ENCODE peak calls at places on chromosomes 1 and 21, in six cellular contexts. L is activated B cell treated with CpG ODN at 0.5 μM for 24 hours, O is NCI-H1436 treated with DMSO at 0.1 percent for 48 hours, V is HFFc6, Q is ACHN, U is astrocyte of the spinal cord. P is an unnamed sample.

GRCh38 chr1:53299233-53299632 is 28.6 kb downstream of the LRP8 start:
- DNase-seq in L (no peak), O (no peak), V (no peak), Q (no peak), U (no peak), P (no peak)

GRCh38 chr1:62589321-62589720 is 8.0 kb upstream of the ANGPTL3 start:
- DNase-seq in L (no peak), O (no peak), V (peak), Q (peak), U (peak), P (no peak)

GRCh38 chr21:35593000-35593502 is 467.3 kb downstream of the SETD4 start:
- DNase-seq in L (no peak), O (no peak), V (peak), Q (no peak), U (peak), P (peak)

GRCh38 chr1:218079379-218079778 is 205.7 kb upstream of the RRP15 start:
- DNase-seq in L (no peak), O (peak), V (no peak), Q (no peak), U (no peak), P (no peak)

GRCh38 chr1:30855686-30856259 is 52.8 kb downstream of the SDC3 start:
- DNase-seq in L (no peak), O (no peak), V (no peak), Q (no peak), U (no peak), P (no peak)

GRCh38 chr1:64540265-64540791 is 70.4 kb downstream of the CACHD1 start:
- DNase-seq in L (no peak), O (no peak), V (peak), Q (no peak), U (peak), P (peak)

GRCh38 chr21:35578831-35579470 is 481.4 kb downstream of the SETD4 start:
- DNase-seq in L (no peak), O (no peak), V (no peak), Q (no peak), U (peak), P (no peak)

GRCh38 chr1:910881-911721 is 12.6 kb upstream of the SAMD11 start:
- DNase-seq in L (peak), O (no peak), V (peak), Q (peak), U (no peak), P (no peak)

GRCh38 chr1:14760780-14761179 is 162.3 kb downstream of the KAZN start:
- DNase-seq in L (no peak), O (no peak), V (no peak), Q (no peak), U (no peak), P (no peak)

GRCh38 chr1:101259744-101260148 is 22.9 kb downstream of the S1PR1 start:
- DNase-seq in L (no peak), O (no peak), V (peak), Q (peak), U (peak), P (peak)

GRCh38 chr1:23657659-23658275 is 33.8 kb upstream of the RPL11 start:
- DNase-seq in L (peak), O (no peak), V (peak), Q (peak), U (peak), P (peak)

GRCh38 chr1:115454835-115455511 is 116.9 kb upstream of the NGF start:
- DNase-seq in L (no peak), O (no peak), V (peak), Q (no peak), U (peak), P (peak)

GRCh38 chr1:154446292-154446691 is 41.1 kb downstream of the IL6R start:
- DNase-seq in L (no peak), O (no peak), V (peak), Q (peak), U (peak), P (peak)

GRCh38 chr1:4095466-4095865 is 195.4 kb upstream of the C1orf174 start:
- DNase-seq in L (no peak), O (no peak), V (no peak), Q (no peak), U (no peak), P (no peak)

GRCh38 chr1:44659566-44659965 is 14.7 kb downstream of the TMEM53 start:
- DNase-seq in L (no peak), O (no peak), V (no peak), Q (no peak), U (no peak), P (no peak)

GRCh38 chr21:43588957-43589356 is 70.3 kb downstream of the HSF2BP start:
- DNase-seq in L (no peak), O (no peak), V (no peak), Q (no peak), U (no peak), P (no peak)

GRCh38 chr1:237031480-237031879 is 10.5 kb upstream of the RYR2 start:
- DNase-seq in L (no peak), O (no peak), V (peak), Q (no peak), U (no peak), P (no peak)

GRCh38 chr1:156471496-156472490 is 28.8 kb downstream of the MEF2D start:
- DNase-seq in L (no peak), O (no peak), V (no peak), Q (no peak), U (no peak), P (no peak)

GRCh38 chr21:28928578-28929124 is 64.0 kb downstream of the LTN1 start:
- DNase-seq in L (no peak), O (no peak), V (no peak), Q (no peak), U (no peak), P (no peak)

GRCh38 chr1:156387899-156388813 is 19.1 kb downstream of the RHBG start:
- DNase-seq in L (no peak), O (no peak), V (no peak), Q (no peak), U (no peak), P (no peak)

GRCh38 chr1:107404756-107405155 is 263.9 kb downstream of the NTNG1 start:
- DNase-seq in L (no peak), O (no peak), V (peak), Q (no peak), U (peak), P (peak)

GRCh38 chr1:39819091-39819812 is 30.6 kb upstream of the BMP8B start:
- DNase-seq in L (no peak), O (no peak), V (no peak), Q (no peak), U (no peak), P (no peak)

GRCh38 chr1:227734858-227735780 is at the start of the genes JMJD4 and SNAP47:
- DNase-seq in L (peak), O (peak), V (peak), Q (peak), U (peak), P (peak)

GRCh38 chr1:46039571-46040052 is 92.8 kb downstream of the PIK3R3 start:
- DNase-seq in L (no peak), O (peak), V (peak), Q (no peak), U (peak), P (peak)